ENCODE peak calls at places on chromosomes 16 and 17, in nine cellular contexts. One of them, this sample, is unnamed.

GRCh38 chr17:64133546-64134215 is 3.7 kb upstream of the ERN1 start:
- DNase-seq in breast epithelium: no peak
- DNase-seq in skeletal muscle cell: no peak
- DNase-seq in fibroblast of pulmonary artery: peak
- DNase-seq in IMR-90: peak
- DNase-seq in HFF-Myc: no peak
- DNase-seq in pancreas: no peak
- DNase-seq in CD8-positive, alpha-beta memory T cell: no peak
- DNase-seq in left lung: no peak
- DNase-seq in this sample: peak

GRCh38 chr16:1066584-1067172 is 5.9 kb upstream of the SSTR5 start:
- DNase-seq in breast epithelium: no peak
- DNase-seq in skeletal muscle cell: no peak
- DNase-seq in fibroblast of pulmonary artery: no peak
- DNase-seq in IMR-90: no peak
- DNase-seq in HFF-Myc: no peak
- DNase-seq in pancreas: no peak
- DNase-seq in CD8-positive, alpha-beta memory T cell: no peak
- DNase-seq in left lung: no peak
- DNase-seq in this sample: no peak

GRCh38 chr17:48113201-48113676 is 5.7 kb downstream of the SNX11 start:
- DNase-seq in breast epithelium: no peak
- DNase-seq in skeletal muscle cell: no peak
- DNase-seq in fibroblast of pulmonary artery: peak
- DNase-seq in IMR-90: no peak
- DNase-seq in HFF-Myc: no peak
- DNase-seq in pancreas: no peak
- DNase-seq in CD8-positive, alpha-beta memory T cell: peak
- DNase-seq in left lung: no peak
- DNase-seq in this sample: no peak

GRCh38 chr16:56874800-56875199 is 9.8 kb downstream of the SLC12A3 start:
- DNase-seq in breast epithelium: peak
- DNase-seq in skeletal muscle cell: peak
- DNase-seq in fibroblast of pulmonary artery: peak
- DNase-seq in IMR-90: peak
- DNase-seq in HFF-Myc: no peak
- DNase-seq in pancreas: no peak
- DNase-seq in CD8-positive, alpha-beta memory T cell: no peak
- DNase-seq in left lung: no peak
- DNase-seq in this sample: peak

GRCh38 chr16:30472328-30472942 is at the start of gene ITGAL:
- DNase-seq in breast epithelium: no peak
- DNase-seq in skeletal muscle cell: no peak
- DNase-seq in fibroblast of pulmonary artery: no peak
- DNase-seq in IMR-90: no peak
- DNase-seq in HFF-Myc: no peak
- DNase-seq in pancreas: no peak
- DNase-seq in CD8-positive, alpha-beta memory T cell: peak
- DNase-seq in left lung: peak
- DNase-seq in this sample: no peak

GRCh38 chr16:57192720-57193486 is 6.8 kb downstream of the RSPRY1 start:
- DNase-seq in breast epithelium: no peak
- DNase-seq in skeletal muscle cell: peak
- DNase-seq in fibroblast of pulmonary artery: peak
- DNase-seq in IMR-90: peak
- DNase-seq in HFF-Myc: no peak
- DNase-seq in pancreas: no peak
- DNase-seq in CD8-positive, alpha-beta memory T cell: no peak
- DNase-seq in left lung: no peak
- DNase-seq in this sample: no peak

GRCh38 chr17:47742319-47743181 is 9.5 kb downstream of the TBX21 start:
- DNase-seq in breast epithelium: no peak
- DNase-seq in skeletal muscle cell: no peak
- DNase-seq in fibroblast of pulmonary artery: no peak
- DNase-seq in IMR-90: no peak
- DNase-seq in HFF-Myc: no peak
- DNase-seq in pancreas: no peak
- DNase-seq in CD8-positive, alpha-beta memory T cell: peak
- DNase-seq in left lung: no peak
- DNase-seq in this sample: peak

GRCh38 chr17:65022751-65023421 is 33.7 kb downstream of the GNA13 start:
- DNase-seq in breast epithelium: no peak
- DNase-seq in skeletal muscle cell: peak
- DNase-seq in fibroblast of pulmonary artery: peak
- DNase-seq in IMR-90: peak
- DNase-seq in HFF-Myc: peak
- DNase-seq in pancreas: no peak
- DNase-seq in CD8-positive, alpha-beta memory T cell: no peak
- DNase-seq in left lung: no peak
- DNase-seq in this sample: no peak

GRCh38 chr16:50621452-50621792 is 59.7 kb downstream of the SNX20 start:
- DNase-seq in breast epithelium: no peak
- DNase-seq in skeletal muscle cell: no peak
- DNase-seq in fibroblast of pulmonary artery: no peak
- DNase-seq in IMR-90: no peak
- DNase-seq in HFF-Myc: no peak
- DNase-seq in pancreas: peak
- DNase-seq in CD8-positive, alpha-beta memory T cell: no peak
- DNase-seq in left lung: no peak
- DNase-seq in this sample: no peak

GRCh38 chr16:75593825-75594820 is 27.9 kb downstream of the GABARAPL2 start:
- DNase-seq in breast epithelium: no peak
- DNase-seq in skeletal muscle cell: no peak
- DNase-seq in fibroblast of pulmonary artery: peak
- DNase-seq in IMR-90: peak
- DNase-seq in HFF-Myc: peak
- DNase-seq in pancreas: no peak
- DNase-seq in CD8-positive, alpha-beta memory T cell: no peak
- DNase-seq in left lung: no peak
- DNase-seq in this sample: no peak

GRCh38 chr17:10116676-10117075 is 81.7 kb downstream of the GAS7 start:
- DNase-seq in breast epithelium: no peak
- DNase-seq in skeletal muscle cell: no peak
- DNase-seq in fibroblast of pulmonary artery: no peak
- DNase-seq in IMR-90: no peak
- DNase-seq in HFF-Myc: no peak
- DNase-seq in pancreas: no peak
- DNase-seq in CD8-positive, alpha-beta memory T cell: no peak
- DNase-seq in left lung: no peak
- DNase-seq in this sample: no peak

DNA sequence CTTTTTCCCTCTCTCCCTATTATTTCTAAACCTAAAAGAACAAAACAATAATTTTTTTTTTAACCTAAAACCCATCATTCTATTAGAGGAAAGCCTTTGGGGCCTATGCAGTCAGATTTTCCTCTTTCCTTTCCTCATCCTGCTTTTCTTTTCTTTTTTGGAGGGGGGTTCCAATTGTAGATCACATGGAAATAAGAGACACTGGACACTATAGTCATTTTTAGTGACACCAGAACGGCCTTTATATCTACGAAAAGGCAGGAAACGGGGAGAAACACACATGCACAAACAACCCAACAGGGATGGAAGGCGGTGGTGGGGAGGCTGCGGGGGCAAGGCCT is 5.1 kb upstream of the ZFHX3 start:
- DNase-seq in breast epithelium: no peak
- DNase-seq in skeletal muscle cell: no peak
- DNase-seq in fibroblast of pulmonary artery: no peak
- DNase-seq in IMR-90: no peak
- DNase-seq in HFF-Myc: no peak
- DNase-seq in pancreas: no peak
- DNase-seq in CD8-positive, alpha-beta memory T cell: no peak
- DNase-seq in left lung: no peak
- DNase-seq in this sample: no peak
- H3K4me3 ChIP-seq in breast epithelium: no peak
- H3K4me3 ChIP-seq in skeletal muscle cell: no peak
- H3K4me3 ChIP-seq in fibroblast of pulmonary artery: no peak
- H3K4me3 ChIP-seq in IMR-90: peak
- H3K4me3 ChIP-seq in HFF-Myc: no peak
- H3K4me3 ChIP-seq in pancreas: no peak
- H3K4me3 ChIP-seq in CD8-positive, alpha-beta memory T cell: no peak
- H3K4me3 ChIP-seq in left lung: no peak
- H3K4me3 ChIP-seq in this sample: peak

GRCh38 chr16:27174798-27175197 is 28.5 kb upstream of the KDM8 start:
- DNase-seq in breast epithelium: no peak
- DNase-seq in skeletal muscle cell: no peak
- DNase-seq in fibroblast of pulmonary artery: peak
- DNase-seq in IMR-90: peak
- DNase-seq in HFF-Myc: peak
- DNase-seq in pancreas: no peak
- DNase-seq in CD8-positive, alpha-beta memory T cell: no peak
- DNase-seq in left lung: no peak
- DNase-seq in this sample: no peak

GRCh38 chr16:27174007-27174406 is 29.3 kb upstream of the KDM8 start:
- DNase-seq in breast epithelium: no peak
- DNase-seq in skeletal muscle cell: no peak
- DNase-seq in fibroblast of pulmonary artery: no peak
- DNase-seq in IMR-90: no peak
- DNase-seq in HFF-Myc: no peak
- DNase-seq in pancreas: no peak
- DNase-seq in CD8-positive, alpha-beta memory T cell: peak
- DNase-seq in left lung: no peak
- DNase-seq in this sample: peak

GRCh38 chr16:27168790-27169189 is 34.5 kb upstream of the KDM8 start:
- DNase-seq in breast epithelium: no peak
- DNase-seq in skeletal muscle cell: no peak
- DNase-seq in fibroblast of pulmonary artery: no peak
- DNase-seq in IMR-90: no peak
- DNase-seq in HFF-Myc: no peak
- DNase-seq in pancreas: no peak
- DNase-seq in CD8-positive, alpha-beta memory T cell: no peak
- DNase-seq in left lung: no peak
- DNase-seq in this sample: no peak

GRCh38 chr16:27171584-27171983 is 31.7 kb upstream of the KDM8 start:
- DNase-seq in breast epithelium: no peak
- DNase-seq in skeletal muscle cell: no peak
- DNase-seq in fibroblast of pulmonary artery: no peak
- DNase-seq in IMR-90: no peak
- DNase-seq in HFF-Myc: no peak
- DNase-seq in pancreas: no peak
- DNase-seq in CD8-positive, alpha-beta memory T cell: no peak
- DNase-seq in left lung: no peak
- DNase-seq in this sample: no peak

GRCh38 chr16:27169511-27170071 is 33.7 kb upstream of the KDM8 start:
- DNase-seq in breast epithelium: no peak
- DNase-seq in skeletal muscle cell: peak
- DNase-seq in fibroblast of pulmonary artery: peak
- DNase-seq in IMR-90: peak
- DNase-seq in HFF-Myc: no peak
- DNase-seq in pancreas: no peak
- DNase-seq in CD8-positive, alpha-beta memory T cell: peak
- DNase-seq in left lung: no peak
- DNase-seq in this sample: no peak
- H3K4me3 ChIP-seq in breast epithelium: no peak
- H3K4me3 ChIP-seq in skeletal muscle cell: no peak
- H3K4me3 ChIP-seq in fibroblast of pulmonary artery: no peak
- H3K4me3 ChIP-seq in IMR-90: no peak
- H3K4me3 ChIP-seq in HFF-Myc: no peak
- H3K4me3 ChIP-seq in pancreas: no peak
- H3K4me3 ChIP-seq in CD8-positive, alpha-beta memory T cell: no peak
- H3K4me3 ChIP-seq in left lung: no peak
- H3K4me3 ChIP-seq in this sample: no peak

GRCh38 chr17:11598274-11599221 is at the start of gene DNAH9:
- DNase-seq in breast epithelium: peak
- DNase-seq in skeletal muscle cell: peak
- DNase-seq in fibroblast of pulmonary artery: peak
- DNase-seq in IMR-90: no peak
- DNase-seq in HFF-Myc: peak
- DNase-seq in pancreas: peak
- DNase-seq in CD8-positive, alpha-beta memory T cell: no peak
- DNase-seq in left lung: peak
- DNase-seq in this sample: peak
- H3K4me3 ChIP-seq in breast epithelium: peak
- H3K4me3 ChIP-seq in skeletal muscle cell: peak
- H3K4me3 ChIP-seq in fibroblast of pulmonary artery: no peak
- H3K4me3 ChIP-seq in IMR-90: no peak
- H3K4me3 ChIP-seq in HFF-Myc: no peak
- H3K4me3 ChIP-seq in pancreas: peak
- H3K4me3 ChIP-seq in CD8-positive, alpha-beta memory T cell: no peak
- H3K4me3 ChIP-seq in left lung: peak
- H3K4me3 ChIP-seq in this sample: peak

GRCh38 chr17:49969134-49969759 is at the start of gene DLX4:
- DNase-seq in breast epithelium: no peak
- DNase-seq in skeletal muscle cell: no peak
- DNase-seq in fibroblast of pulmonary artery: no peak
- DNase-seq in IMR-90: no peak
- DNase-seq in HFF-Myc: no peak
- DNase-seq in pancreas: peak
- DNase-seq in CD8-positive, alpha-beta memory T cell: no peak
- DNase-seq in left lung: no peak
- DNase-seq in this sample: no peak

GRCh38 chr17:49967621-49968379 is 1.2 kb upstream of the DLX4 start:
- DNase-seq in breast epithelium: no peak
- DNase-seq in skeletal muscle cell: no peak
- DNase-seq in fibroblast of pulmonary artery: peak
- DNase-seq in IMR-90: no peak
- DNase-seq in HFF-Myc: no peak
- DNase-seq in pancreas: no peak
- DNase-seq in CD8-positive, alpha-beta memory T cell: no peak
- DNase-seq in left lung: peak
- DNase-seq in this sample: no peak

GRCh38 chr17:49967205-49967604 is 1.8 kb upstream of the DLX4 start:
- DNase-seq in breast epithelium: no peak
- DNase-seq in skeletal muscle cell: no peak
- DNase-seq in fibroblast of pulmonary artery: no peak
- DNase-seq in IMR-90: no peak
- DNase-seq in HFF-Myc: no peak
- DNase-seq in pancreas: no peak
- DNase-seq in CD8-positive, alpha-beta memory T cell: no peak
- DNase-seq in left lung: no peak
- DNase-seq in this sample: no peak

GRCh38 chr17:49969794-49970389 is 902 bp downstream of the DLX4 start:
- DNase-seq in breast epithelium: no peak
- DNase-seq in skeletal muscle cell: no peak
- DNase-seq in fibroblast of pulmonary artery: no peak
- DNase-seq in IMR-90: no peak
- DNase-seq in HFF-Myc: no peak
- DNase-seq in pancreas: no peak
- DNase-seq in CD8-positive, alpha-beta memory T cell: no peak
- DNase-seq in left lung: no peak
- DNase-seq in this sample: no peak

DNA sequence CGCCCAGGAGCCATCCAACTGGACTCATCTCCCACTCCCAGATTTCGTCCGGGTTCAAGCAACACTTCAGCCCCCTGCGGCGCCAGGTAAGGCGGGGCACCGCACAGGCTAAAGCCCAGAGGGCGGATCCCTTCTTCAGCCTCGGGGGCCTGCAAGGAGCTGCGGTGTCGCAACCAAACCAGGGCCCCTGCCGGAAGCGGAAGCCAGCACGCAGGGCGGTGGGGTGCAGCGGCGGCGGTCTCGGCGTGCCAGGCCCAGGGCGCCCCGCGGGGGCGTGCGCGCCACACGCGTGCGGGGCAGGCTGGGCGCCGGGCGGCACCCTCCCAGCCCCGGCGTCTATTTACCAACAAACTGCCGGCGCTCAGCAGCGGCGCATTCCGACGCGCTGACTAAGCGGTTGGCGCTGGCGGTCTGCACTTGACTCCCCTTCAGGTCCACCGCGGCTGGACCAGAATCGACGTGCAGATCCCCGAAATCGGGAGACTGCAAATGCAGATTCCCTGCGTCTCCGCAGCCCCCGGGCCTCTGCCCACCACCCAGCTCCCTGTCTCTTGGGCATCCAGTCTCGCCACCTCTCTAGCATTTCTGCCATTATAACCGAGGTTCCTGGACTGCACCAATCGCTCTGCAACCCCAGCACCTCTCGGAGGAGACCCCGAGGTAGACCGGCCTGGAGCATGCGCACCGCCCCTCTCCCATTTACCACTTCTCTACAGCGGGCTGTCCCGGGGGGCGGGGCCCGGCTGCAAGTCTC is 433 bp upstream of the DLX4 start:
- DNase-seq in breast epithelium: no peak
- DNase-seq in skeletal muscle cell: no peak
- DNase-seq in fibroblast of pulmonary artery: peak
- DNase-seq in IMR-90: peak
- DNase-seq in HFF-Myc: peak
- DNase-seq in pancreas: peak
- DNase-seq in CD8-positive, alpha-beta memory T cell: peak
- DNase-seq in left lung: peak
- DNase-seq in this sample: peak
- H3K4me3 ChIP-seq in breast epithelium: peak
- H3K4me3 ChIP-seq in skeletal muscle cell: peak
- H3K4me3 ChIP-seq in fibroblast of pulmonary artery: peak
- H3K4me3 ChIP-seq in IMR-90: peak
- H3K4me3 ChIP-seq in HFF-Myc: peak
- H3K4me3 ChIP-seq in pancreas: peak
- H3K4me3 ChIP-seq in CD8-positive, alpha-beta memory T cell: peak
- H3K4me3 ChIP-seq in left lung: peak
- H3K4me3 ChIP-seq in this sample: peak

This sample was measured in BE2C.